ENCODE peak calls at places on chromosome 22, in four cellular contexts. One of them, this sample, is unnamed.

GRCh38 chr22:16824718-16825687 is at the start of gene XKR3:
- DNase-seq in stimulated activated CD4-positive, alpha-beta T cell treated with anti-CD3 and anti-CD28 coated beads, Interleukin-2, amount 100 ng/mL, for 4 hours: peak; percentile 6
- DNase-seq in globus pallidus: peak; percentile 4
- DNase-seq in fibroblast of mammary gland: peak; percentile 74
- DNase-seq in this sample: no peak

GRCh38 chr22:37282385-37282677 is at the start of gene CYTH4:
- DNase-seq in stimulated activated CD4-positive, alpha-beta T cell treated with anti-CD3 and anti-CD28 coated beads, Interleukin-2, amount 100 ng/mL, for 4 hours: peak; percentile 63
- DNase-seq in globus pallidus: no peak
- DNase-seq in fibroblast of mammary gland: no peak
- DNase-seq in this sample: no peak

GRCh38 chr22:37748659-37749058 is 51.8 kb downstream of the TRIOBP start:
- DNase-seq in stimulated activated CD4-positive, alpha-beta T cell treated with anti-CD3 and anti-CD28 coated beads, Interleukin-2, amount 100 ng/mL, for 4 hours: no peak
- DNase-seq in globus pallidus: no peak
- DNase-seq in fibroblast of mammary gland: peak; percentile 30
- DNase-seq in this sample: no peak

GRCh38 chr22:47093720-47094119 is 331.3 kb downstream of the TBC1D22A start:
- DNase-seq in stimulated activated CD4-positive, alpha-beta T cell treated with anti-CD3 and anti-CD28 coated beads, Interleukin-2, amount 100 ng/mL, for 4 hours: no peak
- DNase-seq in globus pallidus: no peak
- DNase-seq in fibroblast of mammary gland: no peak
- DNase-seq in this sample: no peak

GRCh38 chr22:20034143-20034542 is 13.2 kb downstream of the TANGO2 start:
- DNase-seq in stimulated activated CD4-positive, alpha-beta T cell treated with anti-CD3 and anti-CD28 coated beads, Interleukin-2, amount 100 ng/mL, for 4 hours: no peak
- DNase-seq in globus pallidus: no peak
- DNase-seq in fibroblast of mammary gland: no peak
- DNase-seq in this sample: no peak

GRCh38 chr22:32665676-32666075 is 135.8 kb upstream of the TIMP3 start:
- DNase-seq in stimulated activated CD4-positive, alpha-beta T cell treated with anti-CD3 and anti-CD28 coated beads, Interleukin-2, amount 100 ng/mL, for 4 hours: no peak
- DNase-seq in globus pallidus: no peak
- DNase-seq in fibroblast of mammary gland: peak; percentile 67
- DNase-seq in this sample: peak; percentile 41

GRCh38 chr22:46012881-46013281 is 35.9 kb upstream of the WNT7B start:
- DNase-seq in stimulated activated CD4-positive, alpha-beta T cell treated with anti-CD3 and anti-CD28 coated beads, Interleukin-2, amount 100 ng/mL, for 4 hours: no peak
- DNase-seq in globus pallidus: no peak
- DNase-seq in fibroblast of mammary gland: no peak
- DNase-seq in this sample: no peak

GRCh38 chr22:44211256-44211945 is 30.7 kb downstream of the PARVG start:
- DNase-seq in stimulated activated CD4-positive, alpha-beta T cell treated with anti-CD3 and anti-CD28 coated beads, Interleukin-2, amount 100 ng/mL, for 4 hours: no peak
- DNase-seq in globus pallidus: no peak
- DNase-seq in fibroblast of mammary gland: peak; percentile 44
- DNase-seq in this sample: no peak

GRCh38 chr22:45544588-45545170 is 42.0 kb downstream of the FBLN1 start:
- DNase-seq in stimulated activated CD4-positive, alpha-beta T cell treated with anti-CD3 and anti-CD28 coated beads, Interleukin-2, amount 100 ng/mL, for 4 hours: no peak
- DNase-seq in globus pallidus: no peak
- DNase-seq in fibroblast of mammary gland: peak; percentile 70
- DNase-seq in this sample: no peak

GRCh38 chr22:37655252-37655563 is 3.3 kb upstream of the PDXP start:
- DNase-seq in stimulated activated CD4-positive, alpha-beta T cell treated with anti-CD3 and anti-CD28 coated beads, Interleukin-2, amount 100 ng/mL, for 4 hours: no peak
- DNase-seq in globus pallidus: no peak
- DNase-seq in fibroblast of mammary gland: no peak
- DNase-seq in this sample: no peak

GRCh38 chr22:46354176-46354992 is 18.9 kb downstream of the TRMU start:
- DNase-seq in stimulated activated CD4-positive, alpha-beta T cell treated with anti-CD3 and anti-CD28 coated beads, Interleukin-2, amount 100 ng/mL, for 4 hours: no peak
- DNase-seq in globus pallidus: no peak
- DNase-seq in fibroblast of mammary gland: no peak
- DNase-seq in this sample: no peak

GRCh38 chr22:17964647-17965046 is 59.7 kb downstream of the MICAL3 start:
- DNase-seq in stimulated activated CD4-positive, alpha-beta T cell treated with anti-CD3 and anti-CD28 coated beads, Interleukin-2, amount 100 ng/mL, for 4 hours: no peak
- DNase-seq in globus pallidus: no peak
- DNase-seq in fibroblast of mammary gland: no peak
- DNase-seq in this sample: peak; percentile 24

GRCh38 chr22:29004647-29005371 is 56.8 kb downstream of the C22orf31 start:
- DNase-seq in stimulated activated CD4-positive, alpha-beta T cell treated with anti-CD3 and anti-CD28 coated beads, Interleukin-2, amount 100 ng/mL, for 4 hours: no peak
- DNase-seq in globus pallidus: peak; percentile 66
- DNase-seq in fibroblast of mammary gland: no peak
- DNase-seq in this sample: no peak

GRCh38 chr22:33126881-33127280 is 68.7 kb upstream of the SYN3 start:
- DNase-seq in stimulated activated CD4-positive, alpha-beta T cell treated with anti-CD3 and anti-CD28 coated beads, Interleukin-2, amount 100 ng/mL, for 4 hours: no peak
- DNase-seq in globus pallidus: peak; percentile 4
- DNase-seq in fibroblast of mammary gland: peak; percentile 18
- DNase-seq in this sample: no peak

GRCh38 chr22:49807780-49808708 is 19.6 kb downstream of the BRD1 start:
- DNase-seq in stimulated activated CD4-positive, alpha-beta T cell treated with anti-CD3 and anti-CD28 coated beads, Interleukin-2, amount 100 ng/mL, for 4 hours: no peak
- DNase-seq in globus pallidus: no peak
- DNase-seq in fibroblast of mammary gland: no peak
- DNase-seq in this sample: no peak

GRCh38 chr22:22508274-22509176 is at the start of gene ZNF280B:
- DNase-seq in stimulated activated CD4-positive, alpha-beta T cell treated with anti-CD3 and anti-CD28 coated beads, Interleukin-2, amount 100 ng/mL, for 4 hours: peak; percentile 61
- DNase-seq in globus pallidus: peak; percentile 57
- DNase-seq in fibroblast of mammary gland: peak; percentile 79
- DNase-seq in this sample: peak; percentile 90

GRCh38 chr22:26169312-26170111 is at the start of gene SEZ6L:
- DNase-seq in stimulated activated CD4-positive, alpha-beta T cell treated with anti-CD3 and anti-CD28 coated beads, Interleukin-2, amount 100 ng/mL, for 4 hours: no peak
- DNase-seq in globus pallidus: no peak
- DNase-seq in fibroblast of mammary gland: no peak
- DNase-seq in this sample: no peak

GRCh38 chr22:35587447-35587870 is 29.7 kb downstream of the MB start:
- DNase-seq in stimulated activated CD4-positive, alpha-beta T cell treated with anti-CD3 and anti-CD28 coated beads, Interleukin-2, amount 100 ng/mL, for 4 hours: no peak
- DNase-seq in globus pallidus: no peak
- DNase-seq in fibroblast of mammary gland: no peak
- DNase-seq in this sample: no peak

GRCh38 chr22:27790396-27791216 is 10.9 kb downstream of the MN1 start:
- DNase-seq in stimulated activated CD4-positive, alpha-beta T cell treated with anti-CD3 and anti-CD28 coated beads, Interleukin-2, amount 100 ng/mL, for 4 hours: no peak
- DNase-seq in globus pallidus: no peak
- DNase-seq in fibroblast of mammary gland: no peak
- DNase-seq in this sample: peak; percentile 39

GRCh38 chr22:27476729-27477128 is 324.8 kb downstream of the MN1 start:
- DNase-seq in stimulated activated CD4-positive, alpha-beta T cell treated with anti-CD3 and anti-CD28 coated beads, Interleukin-2, amount 100 ng/mL, for 4 hours: no peak
- DNase-seq in globus pallidus: no peak
- DNase-seq in fibroblast of mammary gland: peak; percentile 83
- DNase-seq in this sample: peak; percentile 78

GRCh38 chr22:24072361-24072760 is 61.3 kb downstream of the CABIN1 start:
- DNase-seq in stimulated activated CD4-positive, alpha-beta T cell treated with anti-CD3 and anti-CD28 coated beads, Interleukin-2, amount 100 ng/mL, for 4 hours: no peak
- DNase-seq in globus pallidus: no peak
- DNase-seq in fibroblast of mammary gland: no peak
- DNase-seq in this sample: no peak

GRCh38 chr22:41415554-41415953 is 31.0 kb downstream of the TOB2 start:
- DNase-seq in stimulated activated CD4-positive, alpha-beta T cell treated with anti-CD3 and anti-CD28 coated beads, Interleukin-2, amount 100 ng/mL, for 4 hours: no peak
- DNase-seq in globus pallidus: no peak
- DNase-seq in fibroblast of mammary gland: no peak
- DNase-seq in this sample: no peak

GRCh38 chr22:20963201-20964052 is 3.6 kb upstream of the AIFM3 start:
- DNase-seq in stimulated activated CD4-positive, alpha-beta T cell treated with anti-CD3 and anti-CD28 coated beads, Interleukin-2, amount 100 ng/mL, for 4 hours: no peak
- DNase-seq in globus pallidus: no peak
- DNase-seq in fibroblast of mammary gland: no peak
- DNase-seq in this sample: no peak

GRCh38 chr22:45090364-45090960 is 73.3 kb upstream of the NUP50 start:
- DNase-seq in stimulated activated CD4-positive, alpha-beta T cell treated with anti-CD3 and anti-CD28 coated beads, Interleukin-2, amount 100 ng/mL, for 4 hours: no peak
- DNase-seq in globus pallidus: no peak
- DNase-seq in fibroblast of mammary gland: no peak
- DNase-seq in this sample: peak; percentile 65

GRCh38 chr22:49567894-49568750 is 259.6 kb downstream of the BRD1 start:
- DNase-seq in stimulated activated CD4-positive, alpha-beta T cell treated with anti-CD3 and anti-CD28 coated beads, Interleukin-2, amount 100 ng/mL, for 4 hours: no peak
- DNase-seq in globus pallidus: no peak
- DNase-seq in fibroblast of mammary gland: no peak
- DNase-seq in this sample: no peak

GRCh38 chr22:19579880-19580279 is 55.7 kb upstream of the CLDN5 start:
- DNase-seq in stimulated activated CD4-positive, alpha-beta T cell treated with anti-CD3 and anti-CD28 coated beads, Interleukin-2, amount 100 ng/mL, for 4 hours: no peak
- DNase-seq in globus pallidus: no peak
- DNase-seq in fibroblast of mammary gland: no peak
- DNase-seq in this sample: no peak

GRCh38 chr22:30279389-30279788 is 9.9 kb downstream of the CASTOR1 start:
- DNase-seq in stimulated activated CD4-positive, alpha-beta T cell treated with anti-CD3 and anti-CD28 coated beads, Interleukin-2, amount 100 ng/mL, for 4 hours: no peak
- DNase-seq in globus pallidus: no peak
- DNase-seq in fibroblast of mammary gland: peak; percentile 27
- DNase-seq in this sample: peak; percentile 47

GRCh38 chr22:45667486-45667885 is 4.1 kb upstream of the ATXN10 start:
- DNase-seq in stimulated activated CD4-positive, alpha-beta T cell treated with anti-CD3 and anti-CD28 coated beads, Interleukin-2, amount 100 ng/mL, for 4 hours: no peak
- DNase-seq in globus pallidus: no peak
- DNase-seq in fibroblast of mammary gland: no peak
- DNase-seq in this sample: no peak

GRCh38 chr22:42443240-42444059 is 11.2 kb upstream of the NFAM1 start:
- DNase-seq in stimulated activated CD4-positive, alpha-beta T cell treated with anti-CD3 and anti-CD28 coated beads, Interleukin-2, amount 100 ng/mL, for 4 hours: no peak
- DNase-seq in globus pallidus: peak; percentile 12
- DNase-seq in fibroblast of mammary gland: no peak
- DNase-seq in this sample: no peak

GRCh38 chr22:24106385-24107381 is 74.6 kb upstream of the SUSD2 start:
- DNase-seq in stimulated activated CD4-positive, alpha-beta T cell treated with anti-CD3 and anti-CD28 coated beads, Interleukin-2, amount 100 ng/mL, for 4 hours: peak; percentile 40
- DNase-seq in globus pallidus: no peak
- DNase-seq in fibroblast of mammary gland: peak; percentile 14
- DNase-seq in this sample: peak; percentile 21

GRCh38 chr22:28582806-28583205 is 96.8 kb downstream of the TTC28 start:
- DNase-seq in stimulated activated CD4-positive, alpha-beta T cell treated with anti-CD3 and anti-CD28 coated beads, Interleukin-2, amount 100 ng/mL, for 4 hours: no peak
- DNase-seq in globus pallidus: no peak
- DNase-seq in fibroblast of mammary gland: peak; percentile 93
- DNase-seq in this sample: peak; percentile 81

GRCh38 chr22:42770941-42771647 is 50.4 kb upstream of the A4GALT start:
- DNase-seq in stimulated activated CD4-positive, alpha-beta T cell treated with anti-CD3 and anti-CD28 coated beads, Interleukin-2, amount 100 ng/mL, for 4 hours: no peak
- DNase-seq in globus pallidus: no peak
- DNase-seq in fibroblast of mammary gland: no peak
- DNase-seq in this sample: no peak

GRCh38 chr22:26333088-26333800 is 95.8 kb upstream of the ASPHD2 start:
- DNase-seq in stimulated activated CD4-positive, alpha-beta T cell treated with anti-CD3 and anti-CD28 coated beads, Interleukin-2, amount 100 ng/mL, for 4 hours: no peak
- DNase-seq in globus pallidus: no peak
- DNase-seq in fibroblast of mammary gland: no peak
- DNase-seq in this sample: no peak

GRCh38 chr22:46053563-46054090 is 76.7 kb upstream of the WNT7B start:
- DNase-seq in stimulated activated CD4-positive, alpha-beta T cell treated with anti-CD3 and anti-CD28 coated beads, Interleukin-2, amount 100 ng/mL, for 4 hours: peak; percentile 41
- DNase-seq in globus pallidus: peak; percentile 93
- DNase-seq in fibroblast of mammary gland: peak; percentile 65
- DNase-seq in this sample: peak; percentile 78

GRCh38 chr22:36333632-36334031 is 54.1 kb downstream of the MYH9 start:
- DNase-seq in stimulated activated CD4-positive, alpha-beta T cell treated with anti-CD3 and anti-CD28 coated beads, Interleukin-2, amount 100 ng/mL, for 4 hours: no peak
- DNase-seq in globus pallidus: no peak
- DNase-seq in fibroblast of mammary gland: no peak
- DNase-seq in this sample: no peak

GRCh38 chr22:20494978-20495860 is at the start of gene KLHL22:
- DNase-seq in stimulated activated CD4-positive, alpha-beta T cell treated with anti-CD3 and anti-CD28 coated beads, Interleukin-2, amount 100 ng/mL, for 4 hours: no peak
- DNase-seq in globus pallidus: no peak
- DNase-seq in fibroblast of mammary gland: peak; percentile 26
- DNase-seq in this sample: peak; percentile 65

GRCh38 chr22:45709004-45709739 is 37.5 kb downstream of the ATXN10 start:
- DNase-seq in stimulated activated CD4-positive, alpha-beta T cell treated with anti-CD3 and anti-CD28 coated beads, Interleukin-2, amount 100 ng/mL, for 4 hours: no peak
- DNase-seq in globus pallidus: no peak
- DNase-seq in fibroblast of mammary gland: peak; percentile 85
- DNase-seq in this sample: peak; percentile 82